ENCODE peak calls at places on chromosome 1, in five cellular contexts. One of them, this sample, is unnamed. For H3K36me3, the result is how much of the 10 kb centered on the place peaks cover.

GRCh38 chr1:229991104-229991513 is 75.9 kb upstream of the GALNT2 start:
- DNase-seq in brain microvascular endothelial cell: no peak
- DNase-seq in upper lobe of right lung: no peak
- DNase-seq in IMR-90: no peak
- DNase-seq in transverse colon: no peak
- DNase-seq in this sample: no peak

GRCh38 chr1:78003882-78004718 is 639 bp upstream of the DNAJB4 start:
- DNase-seq in brain microvascular endothelial cell: peak
- DNase-seq in upper lobe of right lung: no peak
- DNase-seq in IMR-90: peak
- DNase-seq in transverse colon: peak
- DNase-seq in this sample: no peak

GRCh38 chr1:38793299-38793698 is 66.3 kb downstream of the RRAGC start:
- DNase-seq in brain microvascular endothelial cell: no peak
- DNase-seq in upper lobe of right lung: no peak
- DNase-seq in IMR-90: no peak
- DNase-seq in transverse colon: no peak
- DNase-seq in this sample: no peak

GRCh38 chr1:110487676-110488075 is 31.3 kb downstream of the KCNA10 start:
- DNase-seq in brain microvascular endothelial cell: no peak
- DNase-seq in upper lobe of right lung: no peak
- DNase-seq in IMR-90: peak
- DNase-seq in transverse colon: no peak
- DNase-seq in this sample: no peak

GRCh38 chr1:12015001-12015491 is 4.3 kb upstream of the MIIP start:
- DNase-seq in brain microvascular endothelial cell: peak
- DNase-seq in upper lobe of right lung: no peak
- DNase-seq in IMR-90: peak
- DNase-seq in transverse colon: no peak
- DNase-seq in this sample: no peak

GRCh38 chr1:117628343-117628742 is 22.5 kb downstream of the TENT5C start:
- DNase-seq in brain microvascular endothelial cell: no peak
- DNase-seq in upper lobe of right lung: no peak
- DNase-seq in IMR-90: no peak
- DNase-seq in transverse colon: no peak
- DNase-seq in this sample: peak

GRCh38 chr1:2248127-2248826 is 20.2 kb downstream of the SKI start:
- DNase-seq in brain microvascular endothelial cell: no peak
- DNase-seq in upper lobe of right lung: peak
- DNase-seq in IMR-90: no peak
- DNase-seq in transverse colon: peak
- DNase-seq in this sample: no peak

GRCh38 chr1:201791775-201792166 is 37.2 kb upstream of the IPO9 start:
- DNase-seq in brain microvascular endothelial cell: peak
- DNase-seq in upper lobe of right lung: no peak
- DNase-seq in IMR-90: peak
- DNase-seq in transverse colon: no peak
- DNase-seq in this sample: no peak

GRCh38 chr1:226404063-226404903 is 3.6 kb downstream of the PARP1 start:
- DNase-seq in brain microvascular endothelial cell: peak
- DNase-seq in upper lobe of right lung: no peak
- DNase-seq in IMR-90: peak
- DNase-seq in transverse colon: no peak
- DNase-seq in this sample: no peak

GRCh38 chr1:234971586-234972297 is 156.9 kb downstream of the TOMM20 start:
- DNase-seq in brain microvascular endothelial cell: no peak
- DNase-seq in upper lobe of right lung: no peak
- DNase-seq in IMR-90: no peak
- DNase-seq in transverse colon: no peak
- DNase-seq in this sample: peak

GRCh38 chr1:54816951-54817350 is 15.8 kb upstream of the TTC22 start:
- DNase-seq in brain microvascular endothelial cell: no peak
- DNase-seq in upper lobe of right lung: no peak
- DNase-seq in IMR-90: no peak
- DNase-seq in transverse colon: no peak
- DNase-seq in this sample: no peak

GRCh38 chr1:47436304-47436978 is 1.4 kb upstream of the FOXD2 start:
- DNase-seq in brain microvascular endothelial cell: peak
- DNase-seq in upper lobe of right lung: peak
- DNase-seq in IMR-90: peak
- DNase-seq in transverse colon: peak
- DNase-seq in this sample: peak

GRCh38 chr1:21830792-21831453 is 18.9 kb downstream of the LDLRAD2 start:
- DNase-seq in brain microvascular endothelial cell: no peak
- DNase-seq in upper lobe of right lung: no peak
- DNase-seq in IMR-90: no peak
- DNase-seq in transverse colon: no peak
- DNase-seq in this sample: no peak
- H3K36me3 ChIP-seq in brain microvascular endothelial cell: half or more
- H3K36me3 ChIP-seq in upper lobe of right lung: half or more
- H3K36me3 ChIP-seq in IMR-90: half or more
- H3K36me3 ChIP-seq in transverse colon: half or more
- H3K36me3 ChIP-seq in this sample: half or more

DNA sequence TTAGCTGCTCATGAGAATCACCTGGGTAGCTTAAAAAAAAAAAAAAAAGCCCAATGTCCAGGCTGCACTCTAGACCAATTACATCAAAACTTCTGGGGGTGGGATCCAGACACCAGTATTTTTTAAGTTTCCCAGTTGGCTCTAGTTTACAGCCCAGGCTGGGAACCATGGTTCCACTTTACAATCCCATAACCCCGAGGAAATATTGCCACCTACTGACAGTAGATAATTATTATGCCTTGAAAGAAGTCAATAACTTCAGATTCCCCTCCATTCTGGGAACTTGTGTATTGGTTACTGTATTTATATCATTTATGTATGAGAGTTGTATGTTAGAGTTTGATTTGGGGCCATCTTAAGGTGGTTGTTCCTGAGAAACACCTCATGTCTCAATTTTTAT is 100.2 kb downstream of the SPATA46 start:
- DNase-seq in brain microvascular endothelial cell: no peak
- DNase-seq in upper lobe of right lung: no peak
- DNase-seq in IMR-90: peak
- DNase-seq in transverse colon: no peak
- DNase-seq in this sample: no peak
- TF ChIP-seq CTCF in brain microvascular endothelial cell: peak
- TF ChIP-seq CTCF in upper lobe of right lung: peak
- TF ChIP-seq CTCF in IMR-90: peak
- TF ChIP-seq CTCF in transverse colon: peak
- TF ChIP-seq CTCF in this sample: peak

GRCh38 chr1:156268336-156268735 is 14.3 kb downstream of the SMG5 start:
- DNase-seq in brain microvascular endothelial cell: peak
- DNase-seq in upper lobe of right lung: no peak
- DNase-seq in IMR-90: peak
- DNase-seq in transverse colon: no peak
- DNase-seq in this sample: no peak

GRCh38 chr1:156262461-156263287 is 14.8 kb upstream of the PAQR6 start:
- DNase-seq in brain microvascular endothelial cell: peak
- DNase-seq in upper lobe of right lung: no peak
- DNase-seq in IMR-90: peak
- DNase-seq in transverse colon: no peak
- DNase-seq in this sample: no peak

GRCh38 chr1:156263288-156263655 is 15.4 kb upstream of the PAQR6 start:
- DNase-seq in brain microvascular endothelial cell: no peak
- DNase-seq in upper lobe of right lung: no peak
- DNase-seq in IMR-90: no peak
- DNase-seq in transverse colon: no peak
- DNase-seq in this sample: no peak

GRCh38 chr1:156270314-156270713 is 12.3 kb downstream of the SMG5 start:
- DNase-seq in brain microvascular endothelial cell: no peak
- DNase-seq in upper lobe of right lung: no peak
- DNase-seq in IMR-90: no peak
- DNase-seq in transverse colon: no peak
- DNase-seq in this sample: no peak

GRCh38 chr1:156266051-156266450 is 16.6 kb downstream of the SMG5 start:
- DNase-seq in brain microvascular endothelial cell: no peak
- DNase-seq in upper lobe of right lung: no peak
- DNase-seq in IMR-90: no peak
- DNase-seq in transverse colon: no peak
- DNase-seq in this sample: no peak
- H3K36me3 ChIP-seq in brain microvascular endothelial cell: half or more
- H3K36me3 ChIP-seq in upper lobe of right lung: half or more
- H3K36me3 ChIP-seq in IMR-90: half or more
- H3K36me3 ChIP-seq in transverse colon: half or more
- H3K36me3 ChIP-seq in this sample: half or more

GRCh38 chr1:26038904-26039303 is 7.0 kb downstream of the SLC30A2 start:
- DNase-seq in brain microvascular endothelial cell: no peak
- DNase-seq in upper lobe of right lung: no peak
- DNase-seq in IMR-90: no peak
- DNase-seq in transverse colon: no peak
- DNase-seq in this sample: no peak
- TF ChIP-seq CTCF in brain microvascular endothelial cell: no peak
- TF ChIP-seq CTCF in upper lobe of right lung: no peak
- TF ChIP-seq CTCF in IMR-90: no peak
- TF ChIP-seq CTCF in transverse colon: no peak
- TF ChIP-seq CTCF in this sample: no peak

GRCh38 chr1:32810358-32810757 is 6.8 kb downstream of the YARS1 start:
- DNase-seq in brain microvascular endothelial cell: no peak
- DNase-seq in upper lobe of right lung: no peak
- DNase-seq in IMR-90: no peak
- DNase-seq in transverse colon: no peak
- DNase-seq in this sample: no peak
- H3K36me3 ChIP-seq in brain microvascular endothelial cell: under half
- H3K36me3 ChIP-seq in upper lobe of right lung: half or more
- H3K36me3 ChIP-seq in IMR-90: under half
- H3K36me3 ChIP-seq in transverse colon: under half
- H3K36me3 ChIP-seq in this sample: half or more

This sample was measured in ascending aorta.